ENCODE peak calls at places on chromosome 22, in eight cellular contexts. H is endothelial cell; Q is HFFc6; Z is activated effector memory CD4-positive, alpha-beta T cell treated with anti-CD3 and anti-CD28 coated beads, Interleukin-2, amount 50 U/mL, for 16 hours; B is activated naive CD8-positive, alpha-beta T cell treated with anti-CD3 and anti-CD28 coated beads, Interleukin-2, amount 50 U/mL, for 16 hours; X is neuronal stem cell; D is thoracic aorta; U is EL. I is an unnamed sample.
A peak's percentile ranks its signal among the peaks of the same experiment; 100 is the strongest.

GRCh38 chr22:50436134-50436830 is 38.6 kb downstream of the SBF1 start:
- DNase-seq in H (no peak), Q (no peak), Z (no peak), B (no peak), X (no peak), D (no peak), U (no peak), I (no peak)

GRCh38 chr22:44885806-44886360 is 123.9 kb downstream of the PHF21B start:
- DNase-seq in H (no peak), Q (no peak), Z (peak; percentile 37), B (no peak), X (no peak), D (no peak), U (no peak), I (no peak)

GRCh38 chr22:28808716-28809355 is 8.5 kb upstream of the XBP1 start:
- DNase-seq in H (no peak), Q (no peak), Z (no peak), B (no peak), X (no peak), D (no peak), U (no peak), I (no peak)

GRCh38 chr22:22226448-22227187 is 18.0 kb upstream of the VPREB1 start:
- DNase-seq in H (no peak), Q (no peak), Z (no peak), B (no peak), X (no peak), D (no peak), U (no peak), I (no peak)

GRCh38 chr22:22410121-22410520 is 98.4 kb downstream of the ZNF280B start:
- DNase-seq in H (no peak), Q (no peak), Z (no peak), B (no peak), X (no peak), D (no peak), U (no peak), I (no peak)

GRCh38 chr22:46922037-46922436 is 159.6 kb downstream of the TBC1D22A start:
- DNase-seq in H (no peak), Q (no peak), Z (no peak), B (no peak), X (no peak), D (no peak), U (no peak), I (no peak)

GRCh38 chr22:40533712-40534378 is 102.7 kb downstream of the MRTFA start:
- DNase-seq in H (no peak), Q (peak; percentile 60), Z (peak; percentile 78), B (no peak), X (no peak), D (no peak), U (peak; percentile 83), I (no peak)

GRCh38 chr22:35835998-35836691 is 118.5 kb downstream of the APOL5 start:
- DNase-seq in H (no peak), Q (peak; percentile 81), Z (no peak), B (no peak), X (peak; percentile 39), D (no peak), U (peak; percentile 92), I (no peak)

GRCh38 chr22:50008151-50009040 is 4.2 kb downstream of the IL17REL start:
- DNase-seq in H (no peak), Q (no peak), Z (peak; percentile 58), B (no peak), X (no peak), D (no peak), U (no peak), I (no peak)

GRCh38 chr22:34427841-34428240 is 507.6 kb upstream of the LARGE1 start:
- DNase-seq in H (no peak), Q (no peak), Z (no peak), B (no peak), X (no peak), D (no peak), U (no peak), I (no peak)

I was measured in ecto neural progenitor cell.